ENCODE peak calls at places on chromosomes 7 and 10, in seven cellular contexts. One of them, this sample, is unnamed.

GRCh38 chr7:16235152-16235526 is 186.2 kb downstream of the CRPPA start:
- DNase-seq in progenitor cell of endocrine pancreas: no peak
- DNase-seq in astrocyte of the spinal cord: no peak
- DNase-seq in effector CD4-positive, alpha-beta T cell: no peak
- DNase-seq in choroid plexus epithelial cell: no peak
- DNase-seq in epithelial cell of proximal tubule: no peak
- DNase-seq in right lobe of liver: no peak
- DNase-seq in this sample: no peak

GRCh38 chr10:67697646-67698245 is 1.8 kb upstream of the CTNNA3 start:
- DNase-seq in choroid plexus epithelial cell: peak; percentile 82
- DNase-seq in effector CD4-positive, alpha-beta T cell: peak; percentile 13
- DNase-seq in epithelial cell of proximal tubule: peak; percentile 18
- DNase-seq in progenitor cell of endocrine pancreas: no peak
- DNase-seq in right lobe of liver: no peak
- DNase-seq in astrocyte of the spinal cord: peak; percentile 69
- DNase-seq in this sample: no peak

GRCh38 chr7:39504963-39505362 is 61.2 kb upstream of the YAE1 start:
- DNase-seq in right lobe of liver: no peak
- DNase-seq in progenitor cell of endocrine pancreas: no peak
- DNase-seq in choroid plexus epithelial cell: peak; percentile 52
- DNase-seq in epithelial cell of proximal tubule: peak; percentile 82
- DNase-seq in effector CD4-positive, alpha-beta T cell: no peak
- DNase-seq in astrocyte of the spinal cord: peak; percentile 38
- DNase-seq in this sample: no peak

GRCh38 chr10:117946525-117947070 is 100.1 kb downstream of the RAB11FIP2 start:
- DNase-seq in progenitor cell of endocrine pancreas: no peak
- DNase-seq in right lobe of liver: no peak
- DNase-seq in astrocyte of the spinal cord: peak; percentile 57
- DNase-seq in effector CD4-positive, alpha-beta T cell: no peak
- DNase-seq in epithelial cell of proximal tubule: peak; percentile 39
- DNase-seq in choroid plexus epithelial cell: peak; percentile 7
- DNase-seq in this sample: no peak

GRCh38 chr7:93427107-93427506 is 147.4 kb downstream of the CALCR start:
- DNase-seq in epithelial cell of proximal tubule: no peak
- DNase-seq in astrocyte of the spinal cord: no peak
- DNase-seq in right lobe of liver: no peak
- DNase-seq in progenitor cell of endocrine pancreas: no peak
- DNase-seq in effector CD4-positive, alpha-beta T cell: no peak
- DNase-seq in choroid plexus epithelial cell: no peak
- DNase-seq in this sample: no peak

GRCh38 chr7:92793656-92794205 is 42.6 kb downstream of the CDK6 start:
- DNase-seq in astrocyte of the spinal cord: no peak
- DNase-seq in choroid plexus epithelial cell: no peak
- DNase-seq in epithelial cell of proximal tubule: no peak
- DNase-seq in progenitor cell of endocrine pancreas: no peak
- DNase-seq in right lobe of liver: no peak
- DNase-seq in effector CD4-positive, alpha-beta T cell: no peak
- DNase-seq in this sample: no peak

GRCh38 chr10:80075781-80076180 is 2.7 kb upstream of the TMEM254 start:
- DNase-seq in epithelial cell of proximal tubule: no peak
- DNase-seq in choroid plexus epithelial cell: peak; percentile 4
- DNase-seq in right lobe of liver: no peak
- DNase-seq in effector CD4-positive, alpha-beta T cell: no peak
- DNase-seq in progenitor cell of endocrine pancreas: no peak
- DNase-seq in astrocyte of the spinal cord: no peak
- DNase-seq in this sample: no peak

GRCh38 chr7:151447312-151447711 is 7.4 kb upstream of the CRYGN start:
- DNase-seq in epithelial cell of proximal tubule: no peak
- DNase-seq in right lobe of liver: no peak
- DNase-seq in choroid plexus epithelial cell: no peak
- DNase-seq in astrocyte of the spinal cord: no peak
- DNase-seq in effector CD4-positive, alpha-beta T cell: no peak
- DNase-seq in progenitor cell of endocrine pancreas: no peak
- DNase-seq in this sample: no peak

GRCh38 chr7:29154076-29154475 is 7.7 kb upstream of the CPVL start:
- DNase-seq in astrocyte of the spinal cord: no peak
- DNase-seq in progenitor cell of endocrine pancreas: no peak
- DNase-seq in right lobe of liver: no peak
- DNase-seq in choroid plexus epithelial cell: no peak
- DNase-seq in epithelial cell of proximal tubule: no peak
- DNase-seq in effector CD4-positive, alpha-beta T cell: no peak
- DNase-seq in this sample: no peak

GRCh38 chr7:151429555-151430331 is 10.2 kb downstream of the CRYGN start:
- DNase-seq in right lobe of liver: no peak
- DNase-seq in effector CD4-positive, alpha-beta T cell: peak; percentile 25
- DNase-seq in epithelial cell of proximal tubule: no peak
- DNase-seq in choroid plexus epithelial cell: no peak
- DNase-seq in progenitor cell of endocrine pancreas: no peak
- DNase-seq in astrocyte of the spinal cord: no peak
- DNase-seq in this sample: peak; percentile 79

GRCh38 chr7:136055266-136055665 is 78.1 kb upstream of the MTPN start:
- DNase-seq in epithelial cell of proximal tubule: peak; percentile 90
- DNase-seq in choroid plexus epithelial cell: no peak
- DNase-seq in progenitor cell of endocrine pancreas: no peak
- DNase-seq in right lobe of liver: no peak
- DNase-seq in astrocyte of the spinal cord: no peak
- DNase-seq in effector CD4-positive, alpha-beta T cell: no peak
- DNase-seq in this sample: no peak

GRCh38 chr10:103333934-103334520 is 16.9 kb downstream of the PCGF6 start:
- DNase-seq in progenitor cell of endocrine pancreas: no peak
- DNase-seq in epithelial cell of proximal tubule: no peak
- DNase-seq in right lobe of liver: no peak
- DNase-seq in choroid plexus epithelial cell: peak; percentile 44
- DNase-seq in effector CD4-positive, alpha-beta T cell: no peak
- DNase-seq in astrocyte of the spinal cord: peak; percentile 24
- DNase-seq in this sample: no peak

GRCh38 chr10:119299531-119299930 is 92.2 kb downstream of the GRK5 start:
- DNase-seq in choroid plexus epithelial cell: peak; percentile 40
- DNase-seq in progenitor cell of endocrine pancreas: no peak
- DNase-seq in epithelial cell of proximal tubule: no peak
- DNase-seq in effector CD4-positive, alpha-beta T cell: no peak
- DNase-seq in astrocyte of the spinal cord: no peak
- DNase-seq in right lobe of liver: no peak
- DNase-seq in this sample: no peak

GRCh38 chr7:100053201-100053600 is 3.6 kb downstream of the ZSCAN21 start:
- DNase-seq in right lobe of liver: no peak
- DNase-seq in choroid plexus epithelial cell: peak; percentile 86
- DNase-seq in effector CD4-positive, alpha-beta T cell: peak; percentile 11
- DNase-seq in epithelial cell of proximal tubule: peak; percentile 54
- DNase-seq in astrocyte of the spinal cord: peak; percentile 76
- DNase-seq in progenitor cell of endocrine pancreas: no peak
- DNase-seq in this sample: peak; percentile 89

GRCh38 chr10:114638874-114639625 is 19.0 kb downstream of the ABLIM1 start:
- DNase-seq in astrocyte of the spinal cord: peak; percentile 95
- DNase-seq in choroid plexus epithelial cell: peak; percentile 89
- DNase-seq in progenitor cell of endocrine pancreas: no peak
- DNase-seq in epithelial cell of proximal tubule: peak; percentile 78
- DNase-seq in right lobe of liver: no peak
- DNase-seq in effector CD4-positive, alpha-beta T cell: no peak
- DNase-seq in this sample: no peak

GRCh38 chr10:22977751-22978150 is 49.9 kb downstream of the ARMC3 start:
- DNase-seq in choroid plexus epithelial cell: no peak
- DNase-seq in progenitor cell of endocrine pancreas: no peak
- DNase-seq in epithelial cell of proximal tubule: no peak
- DNase-seq in astrocyte of the spinal cord: no peak
- DNase-seq in right lobe of liver: no peak
- DNase-seq in effector CD4-positive, alpha-beta T cell: no peak
- DNase-seq in this sample: no peak

GRCh38 chr10:50506861-50507573 is 116.7 kb downstream of the SGMS1 start:
- DNase-seq in progenitor cell of endocrine pancreas: no peak
- DNase-seq in effector CD4-positive, alpha-beta T cell: no peak
- DNase-seq in epithelial cell of proximal tubule: no peak
- DNase-seq in choroid plexus epithelial cell: no peak
- DNase-seq in right lobe of liver: no peak
- DNase-seq in astrocyte of the spinal cord: no peak
- DNase-seq in this sample: no peak

GRCh38 chr7:115793958-115794702 is 236.4 kb downstream of the TFEC start:
- DNase-seq in right lobe of liver: no peak
- DNase-seq in progenitor cell of endocrine pancreas: no peak
- DNase-seq in epithelial cell of proximal tubule: no peak
- DNase-seq in choroid plexus epithelial cell: no peak
- DNase-seq in effector CD4-positive, alpha-beta T cell: no peak
- DNase-seq in astrocyte of the spinal cord: no peak
- DNase-seq in this sample: no peak

GRCh38 chr7:7686806-7687205 is 31.6 kb downstream of the RPA3 start:
- DNase-seq in right lobe of liver: no peak
- DNase-seq in effector CD4-positive, alpha-beta T cell: no peak
- DNase-seq in progenitor cell of endocrine pancreas: no peak
- DNase-seq in choroid plexus epithelial cell: peak; percentile 42
- DNase-seq in astrocyte of the spinal cord: no peak
- DNase-seq in epithelial cell of proximal tubule: no peak
- DNase-seq in this sample: no peak

GRCh38 chr10:70381491-70382421 is 669 bp downstream of the LRRC20 start:
- DNase-seq in epithelial cell of proximal tubule: no peak
- DNase-seq in choroid plexus epithelial cell: no peak
- DNase-seq in progenitor cell of endocrine pancreas: peak; percentile 35
- DNase-seq in effector CD4-positive, alpha-beta T cell: no peak
- DNase-seq in astrocyte of the spinal cord: no peak
- DNase-seq in right lobe of liver: peak; percentile 61
- DNase-seq in this sample: no peak

GRCh38 chr10:12960431-12960898 is 41.0 kb downstream of the CCDC3 start:
- DNase-seq in epithelial cell of proximal tubule: no peak
- DNase-seq in choroid plexus epithelial cell: peak; percentile 51
- DNase-seq in astrocyte of the spinal cord: no peak
- DNase-seq in effector CD4-positive, alpha-beta T cell: no peak
- DNase-seq in progenitor cell of endocrine pancreas: no peak
- DNase-seq in right lobe of liver: peak; percentile 85
- DNase-seq in this sample: no peak

This sample was measured in NCI-H2107.